ENCODE peak calls at places on chromosomes 6 and 20, in ten cellular contexts. W, F, L, X, B, E, O, N, A and Y are unnamed samples. For H3K27me3 and H3K4me1, the result is how much of the 10 kb centered on the place peaks cover.

GRCh38 chr20:18645196-18645745 is 57.4 kb downstream of the DTD1 start:
- DNase-seq in W (no peak), F (no peak), L (no peak), X (no peak), B (no peak), E (no peak), O (no peak), N (no peak), A (no peak), Y (no peak)

GRCh38 chr6:84466521-84466920 is 239.1 kb upstream of the CEP162 start:
- DNase-seq in W (no peak), F (peak), L (peak), X (no peak), B (no peak), E (no peak), O (no peak), N (peak), A (no peak), Y (no peak)

GRCh38 chr20:9375221-9375681 is 139.1 kb upstream of the LAMP5 start:
- DNase-seq in W (no peak), F (no peak), L (no peak), X (no peak), B (no peak), E (no peak), O (no peak), N (no peak), A (no peak), Y (no peak)

GRCh38 chr6:91730710-91731109 is 1143.8 kb upstream of the MAP3K7 start:
- DNase-seq in W (no peak), F (no peak), L (no peak), X (no peak), B (no peak), E (no peak), O (no peak), N (no peak), A (no peak), Y (no peak)

GRCh38 chr6:132961610-132962009 is 147.2 kb downstream of the RPS12 start:
- DNase-seq in W (no peak), F (no peak), L (no peak), X (no peak), B (no peak), E (no peak), O (no peak), N (peak), A (peak), Y (no peak)

GRCh38 chr6:111482236-111482958 is 621 bp downstream of the REV3L start:
- DNase-seq in W (peak), F (peak), L (peak), X (peak), B (no peak), E (peak), O (peak), N (no peak), A (peak), Y (peak)

GRCh38 chr6:40906759-40907158 is 132.3 kb downstream of the UNC5CL start:
- DNase-seq in W (no peak), F (peak), L (no peak), X (no peak), B (peak), E (no peak), O (no peak), N (peak), A (no peak), Y (no peak)

GRCh38 chr6:150638765-150639164 is 39.1 kb downstream of the PLEKHG1 start:
- DNase-seq in W (no peak), F (no peak), L (no peak), X (no peak), B (no peak), E (no peak), O (no peak), N (peak), A (no peak), Y (no peak)

GRCh38 chr6:24931752-24932691 is 3.7 kb downstream of the RIPOR2 start:
- DNase-seq in W (no peak), F (no peak), L (no peak), X (no peak), B (no peak), E (no peak), O (no peak), N (peak), A (no peak), Y (no peak)

GRCh38 chr6:139370047-139370706 is 4.3 kb downstream of the CITED2 start:
- DNase-seq in W (no peak), F (peak), L (no peak), X (no peak), B (no peak), E (no peak), O (no peak), N (peak), A (no peak), Y (no peak)

GRCh38 chr6:45436544-45437440 is 59.1 kb upstream of the SUPT3H start:
- DNase-seq in W (no peak), F (peak), L (no peak), X (no peak), B (no peak), E (no peak), O (no peak), N (peak), A (peak), Y (no peak)

GRCh38 chr6:151239603-151240035 is at the start of gene AKAP12:
- DNase-seq in W (no peak), F (peak), L (peak), X (peak), B (no peak), E (no peak), O (peak), N (no peak), A (no peak), Y (no peak)

GRCh38 chr20:25246182-25246943 is 1.5 kb upstream of the PYGB start:
- DNase-seq in W (no peak), F (no peak), L (no peak), X (no peak), B (no peak), E (no peak), O (no peak), N (no peak), A (no peak), Y (no peak)

GRCh38 chr6:34465551-34466241 is at the start of gene PACSIN1:
- DNase-seq in W (no peak), F (peak), L (no peak), X (no peak), B (no peak), E (no peak), O (no peak), N (peak), A (peak), Y (no peak)

GRCh38 chr6:95593025-95593424 is 15.7 kb downstream of the MANEA start:
- DNase-seq in W (no peak), F (peak), L (no peak), X (no peak), B (no peak), E (peak), O (no peak), N (peak), A (no peak), Y (no peak)

GRCh38 chr6:44725070-44725469 is 337.6 kb downstream of the CDC5L start:
- DNase-seq in W (no peak), F (no peak), L (no peak), X (no peak), B (no peak), E (no peak), O (no peak), N (peak), A (no peak), Y (no peak)

GRCh38 chr6:131199568-131200272 is 64.5 kb downstream of the AKAP7 start:
- DNase-seq in W (peak), F (peak), L (peak), X (no peak), B (peak), E (no peak), O (no peak), N (peak), A (no peak), Y (peak)

GRCh38 chr20:3239026-3239866 is at the start of gene SLC4A11:
- DNase-seq in W (no peak), F (peak), L (peak), X (no peak), B (no peak), E (no peak), O (peak), N (peak), A (peak), Y (no peak)

GRCh38 chr6:39294133-39294532 is 20.1 kb downstream of the KCNK17 start:
- DNase-seq in W (no peak), F (no peak), L (no peak), X (no peak), B (no peak), E (peak), O (no peak), N (no peak), A (no peak), Y (no peak)

GRCh38 chr6:105838156-105838555 is 248.0 kb upstream of the PRDM1 start:
- DNase-seq in W (no peak), F (peak), L (no peak), X (no peak), B (no peak), E (no peak), O (no peak), N (no peak), A (no peak), Y (no peak)

GRCh38 chr6:35213824-35214756 is at the start of gene SCUBE3:
- DNase-seq in W (no peak), F (no peak), L (peak), X (no peak), B (no peak), E (no peak), O (peak), N (peak), A (peak), Y (no peak)

GRCh38 chr6:115444079-115444478 is 616.6 kb downstream of the FRK start:
- DNase-seq in W (no peak), F (no peak), L (no peak), X (no peak), B (no peak), E (no peak), O (no peak), N (no peak), A (no peak), Y (no peak)

GRCh38 chr20:56360133-56360898 is 1.5 kb downstream of the FAM210B start:
- DNase-seq in W (no peak), F (peak), L (no peak), X (no peak), B (no peak), E (peak), O (no peak), N (peak), A (no peak), Y (no peak)

GRCh38 chr6:125853740-125854139 is 63.0 kb downstream of the NCOA7 start:
- DNase-seq in W (no peak), F (no peak), L (no peak), X (no peak), B (no peak), E (no peak), O (no peak), N (no peak), A (no peak), Y (no peak)

DNA sequence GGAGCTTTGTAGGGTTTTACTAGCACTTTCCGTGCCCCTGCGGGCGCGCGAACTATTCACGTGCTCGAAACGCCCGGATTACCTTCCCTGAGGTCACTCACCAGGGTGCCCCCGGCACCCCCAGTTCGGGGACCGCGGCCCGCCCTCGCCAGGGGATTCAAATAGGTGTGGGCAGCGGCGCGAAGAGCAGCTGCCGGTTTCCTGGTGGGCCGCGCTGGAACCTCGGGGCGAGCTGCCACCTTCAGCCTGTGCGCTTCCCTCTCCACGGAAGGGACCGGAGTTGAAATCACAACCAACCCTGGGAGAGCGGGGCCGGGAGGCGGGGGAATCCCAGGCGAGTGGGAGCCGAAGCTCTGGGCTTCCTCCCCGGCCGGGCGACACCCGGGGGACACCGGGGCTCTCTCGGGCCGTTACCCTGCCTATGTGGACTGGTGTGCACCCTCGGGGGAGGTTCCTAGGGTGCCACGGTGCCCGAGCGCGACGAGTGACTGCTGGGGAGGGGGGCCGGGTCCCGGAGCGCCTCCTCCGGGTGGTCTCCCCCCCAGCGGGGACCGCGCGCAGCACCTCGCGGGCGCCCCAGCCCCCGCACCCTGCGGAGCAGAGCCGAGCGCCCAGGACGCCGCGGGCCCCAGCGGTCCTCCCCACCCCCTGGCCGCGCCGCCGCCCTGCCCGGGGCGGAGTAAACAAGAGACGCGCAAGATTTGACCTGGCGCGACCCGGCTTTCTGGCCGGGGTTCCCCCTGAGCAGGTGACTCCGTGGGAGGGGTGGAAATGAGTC is 2.1 kb upstream of the HIVEP2 start:
- DNase-seq in W (peak), F (peak), L (peak), X (peak), B (no peak), E (peak), O (peak), N (peak), A (peak), Y (peak)
- H3K27me3 ChIP-seq in W (under half), F (under half), L (under half), X (under half), B (under half), E (under half), O (under half), N (under half), A (under half), Y (under half)

GRCh38 chr6:143675946-143676345 is 1.8 kb upstream of the PHACTR2 start:
- DNase-seq in W (no peak), F (no peak), L (no peak), X (no peak), B (no peak), E (no peak), O (no peak), N (peak), A (no peak), Y (no peak)
- H3K27ac ChIP-seq in W (no peak), F (peak), L (no peak), X (peak), B (peak), E (peak), O (peak), N (peak), A (no peak), Y (no peak)

GRCh38 chr20:38805502-38805957 is at the start of gene PPP1R16B:
- DNase-seq in W (peak), F (peak), L (peak), X (peak), B (no peak), E (peak), O (peak), N (no peak), A (peak), Y (peak)

GRCh38 chr20:38804243-38804642 is 1.3 kb upstream of the PPP1R16B start:
- DNase-seq in W (no peak), F (no peak), L (no peak), X (no peak), B (no peak), E (no peak), O (no peak), N (no peak), A (no peak), Y (no peak)

GRCh38 chr20:38806855-38807655 is 1.6 kb downstream of the PPP1R16B start:
- DNase-seq in W (peak), F (no peak), L (no peak), X (no peak), B (no peak), E (no peak), O (no peak), N (no peak), A (no peak), Y (peak)

GRCh38 chr20:38805958-38806854 is 709 bp downstream of the PPP1R16B start:
- DNase-seq in W (peak), F (no peak), L (peak), X (no peak), B (no peak), E (no peak), O (no peak), N (no peak), A (peak), Y (peak)

DNA sequence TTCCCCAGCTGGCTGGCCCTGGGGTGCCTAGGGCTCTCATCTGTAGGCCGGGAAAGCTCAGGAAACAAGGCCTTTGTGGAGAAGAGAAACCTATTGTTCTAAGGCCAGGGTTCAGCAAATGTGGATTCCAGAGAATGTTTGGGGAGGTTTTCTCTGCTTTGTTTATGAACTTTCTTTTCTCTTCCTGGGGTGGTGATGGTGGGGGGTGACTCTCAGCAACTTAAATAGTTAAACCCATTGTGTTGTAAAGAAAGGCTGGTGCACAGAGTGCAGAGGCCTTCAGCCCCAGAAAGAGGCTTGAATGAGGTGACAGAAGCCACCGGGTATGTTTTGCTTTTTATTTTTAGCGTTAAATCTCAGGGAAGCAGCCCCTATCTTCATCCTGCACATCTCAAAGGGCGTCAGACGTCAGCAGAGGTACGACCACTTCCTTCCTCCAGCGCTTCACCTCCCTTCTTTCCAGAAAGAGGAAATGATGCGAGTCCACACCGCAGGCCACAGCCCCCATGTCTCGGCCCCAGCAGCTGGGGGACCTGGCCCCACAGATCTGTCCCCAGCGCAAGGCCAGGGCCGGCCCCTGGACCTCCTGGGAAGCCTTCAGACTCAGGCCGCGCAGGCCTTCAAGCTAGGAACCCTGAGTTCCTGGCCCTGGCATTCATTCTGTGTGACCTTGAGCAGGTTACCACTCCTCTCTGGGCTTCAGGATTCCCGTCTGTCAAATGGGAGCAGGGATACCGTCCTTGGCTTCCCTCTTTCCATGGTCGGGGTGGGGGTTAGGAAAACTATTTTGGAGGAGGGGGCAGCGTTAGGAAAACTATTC is 605 bp upstream of the PPP1R16B start:
- DNase-seq in W (peak), F (peak), L (peak), X (no peak), B (no peak), E (no peak), O (peak), N (no peak), A (peak), Y (peak)
- H3K4me1 ChIP-seq in W (under half), F (under half), L (under half), X (under half), B (under half), E (under half), O (under half), N (under half), A (under half), Y (under half)

GRCh38 chr20:21706345-21707195 is 1.1 kb downstream of the PAX1 start:
- DNase-seq in W (no peak), F (no peak), L (no peak), X (no peak), B (no peak), E (no peak), O (no peak), N (no peak), A (no peak), Y (no peak)
- H3K27me3 ChIP-seq in W (under half), F (under half), L (under half), X (under half), B (under half), E (under half), O (under half), N (half or more), A (under half), Y (under half)